ENCODE peak calls at places on chromosomes 4 and X, in nine cellular contexts. One of them, this sample, is unnamed.

GRCh38 chr4:86706923-86707597 is 112.9 kb downstream of the PTPN13 start:
- DNase-seq in right cardiac atrium: no peak
- DNase-seq in tibial artery: no peak
- DNase-seq in substantia nigra: no peak
- DNase-seq in transverse colon: no peak
- DNase-seq in RWPE2: no peak
- DNase-seq in naive thymus-derived CD4-positive, alpha-beta T cell: no peak
- DNase-seq in aorta: no peak
- DNase-seq in HCT116: no peak
- DNase-seq in this sample: no peak

GRCh38 chrX:153922932-153923857 is 2.9 kb downstream of the ARHGAP4 start:
- DNase-seq in right cardiac atrium: peak; percentile 83
- DNase-seq in tibial artery: peak; percentile 80
- DNase-seq in substantia nigra: peak; percentile 40
- DNase-seq in transverse colon: peak; percentile 72
- DNase-seq in RWPE2: no peak
- DNase-seq in naive thymus-derived CD4-positive, alpha-beta T cell: no peak
- DNase-seq in aorta: peak; percentile 85
- DNase-seq in HCT116: no peak
- DNase-seq in this sample: no peak

GRCh38 chrX:36642052-36642451 is 366.1 kb upstream of the FAM47C start:
- DNase-seq in right cardiac atrium: no peak
- DNase-seq in tibial artery: no peak
- DNase-seq in substantia nigra: no peak
- DNase-seq in transverse colon: no peak
- DNase-seq in RWPE2: no peak
- DNase-seq in naive thymus-derived CD4-positive, alpha-beta T cell: no peak
- DNase-seq in aorta: no peak
- DNase-seq in HCT116: no peak
- DNase-seq in this sample: no peak

GRCh38 chr4:71130827-71131603 is 137.6 kb downstream of the DCK start:
- DNase-seq in right cardiac atrium: no peak
- DNase-seq in tibial artery: no peak
- DNase-seq in substantia nigra: no peak
- DNase-seq in transverse colon: no peak
- DNase-seq in RWPE2: no peak
- DNase-seq in naive thymus-derived CD4-positive, alpha-beta T cell: no peak
- DNase-seq in aorta: no peak
- DNase-seq in HCT116: no peak
- DNase-seq in this sample: no peak

GRCh38 chr4:168440442-168441264 is 39.6 kb downstream of the DDX60L start:
- DNase-seq in right cardiac atrium: no peak
- DNase-seq in tibial artery: no peak
- DNase-seq in substantia nigra: no peak
- DNase-seq in transverse colon: no peak
- DNase-seq in RWPE2: no peak
- DNase-seq in naive thymus-derived CD4-positive, alpha-beta T cell: no peak
- DNase-seq in aorta: no peak
- DNase-seq in HCT116: peak; percentile 80
- DNase-seq in this sample: no peak

GRCh38 chrX:14027031-14027430 is 2.7 kb downstream of the GEMIN8 start:
- DNase-seq in right cardiac atrium: peak; percentile 36
- DNase-seq in tibial artery: no peak
- DNase-seq in substantia nigra: peak; percentile 70
- DNase-seq in transverse colon: no peak
- DNase-seq in RWPE2: no peak
- DNase-seq in naive thymus-derived CD4-positive, alpha-beta T cell: no peak
- DNase-seq in aorta: peak; percentile 50
- DNase-seq in HCT116: no peak
- DNase-seq in this sample: peak; percentile 24

GRCh38 chr4:69860007-69860406 is at the start of gene SULT1E1:
- DNase-seq in right cardiac atrium: no peak
- DNase-seq in tibial artery: no peak
- DNase-seq in substantia nigra: no peak
- DNase-seq in transverse colon: no peak
- DNase-seq in RWPE2: peak; percentile 40
- DNase-seq in naive thymus-derived CD4-positive, alpha-beta T cell: no peak
- DNase-seq in aorta: no peak
- DNase-seq in HCT116: no peak
- DNase-seq in this sample: peak; percentile 79

GRCh38 chrX:47241201-47242011 is 8.6 kb downstream of the USP11 start:
- DNase-seq in right cardiac atrium: no peak
- DNase-seq in tibial artery: no peak
- DNase-seq in substantia nigra: no peak
- DNase-seq in transverse colon: no peak
- DNase-seq in RWPE2: no peak
- DNase-seq in naive thymus-derived CD4-positive, alpha-beta T cell: no peak
- DNase-seq in aorta: no peak
- DNase-seq in HCT116: no peak
- DNase-seq in this sample: no peak

GRCh38 chr4:71288875-71289274 is 49.9 kb upstream of the SLC4A4 start:
- DNase-seq in right cardiac atrium: no peak
- DNase-seq in tibial artery: no peak
- DNase-seq in substantia nigra: no peak
- DNase-seq in transverse colon: no peak
- DNase-seq in RWPE2: no peak
- DNase-seq in naive thymus-derived CD4-positive, alpha-beta T cell: no peak
- DNase-seq in aorta: no peak
- DNase-seq in HCT116: no peak
- DNase-seq in this sample: no peak

GRCh38 chrX:43508694-43509093 is 147.4 kb upstream of the MAOA start:
- DNase-seq in right cardiac atrium: no peak
- DNase-seq in tibial artery: no peak
- DNase-seq in substantia nigra: no peak
- DNase-seq in transverse colon: no peak
- DNase-seq in RWPE2: no peak
- DNase-seq in naive thymus-derived CD4-positive, alpha-beta T cell: no peak
- DNase-seq in aorta: no peak
- DNase-seq in HCT116: no peak
- DNase-seq in this sample: no peak

GRCh38 chr4:113141901-113142346 is 92.5 kb downstream of the ANK2 start:
- DNase-seq in right cardiac atrium: no peak
- DNase-seq in tibial artery: no peak
- DNase-seq in substantia nigra: no peak
- DNase-seq in transverse colon: no peak
- DNase-seq in RWPE2: no peak
- DNase-seq in naive thymus-derived CD4-positive, alpha-beta T cell: no peak
- DNase-seq in aorta: no peak
- DNase-seq in HCT116: peak; percentile 63
- DNase-seq in this sample: no peak

GRCh38 chr4:71186257-71186565 is 152.6 kb upstream of the SLC4A4 start:
- DNase-seq in right cardiac atrium: no peak
- DNase-seq in tibial artery: no peak
- DNase-seq in substantia nigra: no peak
- DNase-seq in transverse colon: no peak
- DNase-seq in RWPE2: no peak
- DNase-seq in naive thymus-derived CD4-positive, alpha-beta T cell: no peak
- DNase-seq in aorta: no peak
- DNase-seq in HCT116: no peak
- DNase-seq in this sample: no peak

GRCh38 chrX:133921764-133922389 is 63.5 kb downstream of the GPC3 start:
- DNase-seq in right cardiac atrium: peak; percentile 20
- DNase-seq in tibial artery: no peak
- DNase-seq in substantia nigra: peak; percentile 0
- DNase-seq in transverse colon: peak; percentile 67
- DNase-seq in RWPE2: no peak
- DNase-seq in naive thymus-derived CD4-positive, alpha-beta T cell: no peak
- DNase-seq in aorta: no peak
- DNase-seq in HCT116: peak; percentile 50
- DNase-seq in this sample: no peak

GRCh38 chrX:107826286-107827136 is 845 bp downstream of the MID2 start:
- DNase-seq in right cardiac atrium: peak; percentile 37
- DNase-seq in tibial artery: no peak
- DNase-seq in substantia nigra: no peak
- DNase-seq in transverse colon: peak; percentile 14
- DNase-seq in RWPE2: no peak
- DNase-seq in naive thymus-derived CD4-positive, alpha-beta T cell: peak; percentile 24
- DNase-seq in aorta: peak; percentile 51
- DNase-seq in HCT116: no peak
- DNase-seq in this sample: no peak

GRCh38 chrX:46456125-46456922 is 88.9 kb downstream of the ZNF674 start:
- DNase-seq in right cardiac atrium: no peak
- DNase-seq in tibial artery: no peak
- DNase-seq in substantia nigra: no peak
- DNase-seq in transverse colon: no peak
- DNase-seq in RWPE2: no peak
- DNase-seq in naive thymus-derived CD4-positive, alpha-beta T cell: no peak
- DNase-seq in aorta: no peak
- DNase-seq in HCT116: no peak
- DNase-seq in this sample: no peak

GRCh38 chr4:124079174-124079780 is 633.3 kb downstream of the ANKRD50 start:
- DNase-seq in right cardiac atrium: no peak
- DNase-seq in tibial artery: no peak
- DNase-seq in substantia nigra: no peak
- DNase-seq in transverse colon: no peak
- DNase-seq in RWPE2: no peak
- DNase-seq in naive thymus-derived CD4-positive, alpha-beta T cell: no peak
- DNase-seq in aorta: no peak
- DNase-seq in HCT116: no peak
- DNase-seq in this sample: no peak
- H3K27ac ChIP-seq in right cardiac atrium: no peak overlapping the region
- H3K27ac ChIP-seq in tibial artery: no peak overlapping the region
- H3K27ac ChIP-seq in substantia nigra: no peak overlapping the region
- H3K27ac ChIP-seq in transverse colon: no peak overlapping the region
- H3K27ac ChIP-seq in RWPE2: peak overlapping the region; percentile 31
- H3K27ac ChIP-seq in naive thymus-derived CD4-positive, alpha-beta T cell: no peak overlapping the region
- H3K27ac ChIP-seq in aorta: no peak overlapping the region
- H3K27ac ChIP-seq in HCT116: no peak overlapping the region
- H3K27ac ChIP-seq in this sample: no peak overlapping the region

GRCh38 chrX:49204709-49205108 is 4.7 kb upstream of the SYP start:
- DNase-seq in right cardiac atrium: no peak
- DNase-seq in tibial artery: no peak
- DNase-seq in substantia nigra: no peak
- DNase-seq in transverse colon: no peak
- DNase-seq in RWPE2: no peak
- DNase-seq in naive thymus-derived CD4-positive, alpha-beta T cell: no peak
- DNase-seq in aorta: no peak
- DNase-seq in HCT116: no peak
- DNase-seq in this sample: no peak
- H3K27ac ChIP-seq in right cardiac atrium: no peak overlapping the region
- H3K27ac ChIP-seq in tibial artery: no peak overlapping the region
- H3K27ac ChIP-seq in substantia nigra: no peak overlapping the region
- H3K27ac ChIP-seq in transverse colon: no peak overlapping the region
- H3K27ac ChIP-seq in RWPE2: no peak overlapping the region
- H3K27ac ChIP-seq in naive thymus-derived CD4-positive, alpha-beta T cell: no peak overlapping the region
- H3K27ac ChIP-seq in aorta: no peak overlapping the region
- H3K27ac ChIP-seq in HCT116: no peak overlapping the region
- H3K27ac ChIP-seq in this sample: no peak overlapping the region

DNA sequence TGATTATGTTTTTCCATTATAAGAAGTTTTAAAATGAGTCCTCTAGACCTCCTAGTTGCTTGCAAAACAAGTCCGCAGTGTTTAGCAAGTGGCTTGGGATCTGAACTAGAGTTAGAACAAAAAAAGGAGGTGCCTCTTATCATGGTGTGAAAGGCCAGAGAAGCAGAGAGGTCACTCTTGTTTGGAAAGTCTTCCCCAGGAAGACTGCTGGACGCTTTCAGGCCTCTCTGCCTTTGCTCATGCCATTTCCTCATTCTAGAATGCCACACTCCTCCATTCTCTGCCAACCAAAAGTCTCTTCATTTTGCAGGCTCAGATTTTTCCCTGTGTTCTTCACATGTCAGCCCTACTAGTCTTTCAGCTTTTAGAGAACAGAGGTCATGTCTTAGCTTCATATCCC is 14.9 kb downstream of the PARM1 start:
- DNase-seq in right cardiac atrium: no peak
- DNase-seq in tibial artery: no peak
- DNase-seq in substantia nigra: no peak
- DNase-seq in transverse colon: no peak
- DNase-seq in RWPE2: no peak
- DNase-seq in naive thymus-derived CD4-positive, alpha-beta T cell: no peak
- DNase-seq in aorta: no peak
- DNase-seq in HCT116: no peak
- DNase-seq in this sample: no peak
- H3K27ac ChIP-seq in right cardiac atrium: peak overlapping the region; percentile 57
- H3K27ac ChIP-seq in tibial artery: no peak overlapping the region
- H3K27ac ChIP-seq in substantia nigra: no peak overlapping the region
- H3K27ac ChIP-seq in transverse colon: peak overlapping the region; percentile 75
- H3K27ac ChIP-seq in RWPE2: no peak overlapping the region
- H3K27ac ChIP-seq in naive thymus-derived CD4-positive, alpha-beta T cell: no peak overlapping the region
- H3K27ac ChIP-seq in aorta: no peak overlapping the region
- H3K27ac ChIP-seq in HCT116: no peak overlapping the region
- H3K27ac ChIP-seq in this sample: no peak overlapping the region

DNA sequence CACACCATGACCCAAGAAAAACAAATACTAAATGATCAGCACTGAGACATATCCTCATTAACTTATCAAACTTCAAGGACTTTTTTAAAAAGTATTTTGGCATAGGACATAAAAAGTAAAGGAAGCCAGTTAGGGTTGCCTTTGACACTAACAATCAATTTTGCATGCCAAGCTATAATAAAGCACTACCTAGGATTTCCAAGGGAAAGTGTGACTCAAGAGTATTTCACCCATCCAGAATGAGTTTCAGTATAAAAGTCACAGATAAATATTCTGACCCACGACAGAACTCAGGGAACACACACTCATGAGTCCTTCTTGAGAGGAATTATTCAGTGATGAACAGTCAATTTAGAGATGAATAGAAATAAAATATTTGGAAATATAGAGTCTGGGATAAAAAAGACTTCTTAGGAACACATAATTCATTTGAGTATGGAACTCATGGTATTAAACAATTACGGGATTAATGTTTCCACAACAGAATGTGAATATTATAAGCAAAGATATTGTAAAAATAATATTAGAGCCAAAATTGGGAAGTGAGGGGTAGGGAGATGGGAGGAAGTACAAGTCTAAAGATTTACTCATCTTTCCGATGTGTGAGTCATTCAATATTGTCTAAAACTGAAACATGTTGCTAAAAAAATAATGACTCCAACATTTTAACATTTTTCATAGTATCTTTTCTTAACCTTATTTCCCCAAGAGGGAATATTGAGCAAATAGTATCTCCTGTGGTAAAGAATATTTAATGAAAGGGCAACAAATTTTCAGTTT is 143.5 kb upstream of the LNX1 start:
- DNase-seq in right cardiac atrium: no peak
- DNase-seq in tibial artery: no peak
- DNase-seq in substantia nigra: no peak
- DNase-seq in transverse colon: no peak
- DNase-seq in RWPE2: no peak
- DNase-seq in naive thymus-derived CD4-positive, alpha-beta T cell: no peak
- DNase-seq in aorta: no peak
- DNase-seq in HCT116: no peak
- DNase-seq in this sample: no peak
- H3K27ac ChIP-seq in right cardiac atrium: no peak overlapping the region
- H3K27ac ChIP-seq in tibial artery: peak overlapping the region; percentile 28
- H3K27ac ChIP-seq in substantia nigra: no peak overlapping the region
- H3K27ac ChIP-seq in transverse colon: no peak overlapping the region
- H3K27ac ChIP-seq in RWPE2: peak overlapping the region; percentile 95
- H3K27ac ChIP-seq in naive thymus-derived CD4-positive, alpha-beta T cell: no peak overlapping the region
- H3K27ac ChIP-seq in aorta: no peak overlapping the region
- H3K27ac ChIP-seq in HCT116: no peak overlapping the region
- H3K27ac ChIP-seq in this sample: peak overlapping the region; percentile 67

GRCh38 chr4:151263455-151263854 is 13.5 kb upstream of the PRSS48 start:
- DNase-seq in right cardiac atrium: no peak
- DNase-seq in tibial artery: no peak
- DNase-seq in substantia nigra: no peak
- DNase-seq in transverse colon: no peak
- DNase-seq in RWPE2: no peak
- DNase-seq in naive thymus-derived CD4-positive, alpha-beta T cell: no peak
- DNase-seq in aorta: no peak
- DNase-seq in HCT116: no peak
- DNase-seq in this sample: no peak
- H3K27ac ChIP-seq in right cardiac atrium: no peak overlapping the region
- H3K27ac ChIP-seq in tibial artery: no peak overlapping the region
- H3K27ac ChIP-seq in substantia nigra: no peak overlapping the region
- H3K27ac ChIP-seq in transverse colon: no peak overlapping the region
- H3K27ac ChIP-seq in RWPE2: no peak overlapping the region
- H3K27ac ChIP-seq in naive thymus-derived CD4-positive, alpha-beta T cell: no peak overlapping the region
- H3K27ac ChIP-seq in aorta: no peak overlapping the region
- H3K27ac ChIP-seq in HCT116: no peak overlapping the region
- H3K27ac ChIP-seq in this sample: no peak overlapping the region

This sample was measured in epithelial cell of prostate.